ENCODE peak calls at places on chromosomes 5 and 9, in six cellular contexts. H is HL-60, A is testis, X is heart right ventricle, Z is stomach, T is dorsolateral prefrontal cortex. V is an unnamed sample. For H3K27me3, the result is how much of the 10 kb centered on the place peaks cover.

GRCh38 chr5:87541033-87541432 is 128.3 kb upstream of the CCNH start:
- DNase-seq in X (peak), Z (no peak), A (peak), T (peak), H (no peak), V (peak)

GRCh38 chr9:70135176-70135575 is 91.5 kb downstream of the MAMDC2 start:
- DNase-seq in A (no peak), H (no peak), T (no peak), Z (no peak), X (no peak), V (no peak)

GRCh38 chr9:123389698-123390097 is 33.7 kb downstream of the CRB2 start:
- DNase-seq in Z (no peak), X (no peak), H (no peak), T (no peak), A (no peak), V (no peak)

GRCh38 chr5:139458580-139459407 is 3.7 kb downstream of the ECSCR start:
- DNase-seq in A (no peak), X (no peak), T (no peak), H (no peak), Z (peak), V (no peak)

GRCh38 chr9:78280982-78281668 is 15.8 kb upstream of the PSAT1 start:
- DNase-seq in A (peak), H (no peak), Z (peak), X (peak), T (no peak), V (no peak)

GRCh38 chr5:175617447-175617846 is 40.4 kb upstream of the HRH2 start:
- DNase-seq in Z (no peak), X (no peak), T (no peak), A (no peak), H (no peak), V (peak)

GRCh38 chr9:138021251-138022056 is 143.9 kb downstream of the CACNA1B start:
- DNase-seq in A (no peak), X (no peak), H (no peak), Z (peak), T (no peak), V (no peak)

GRCh38 chr9:77598510-77598909 is 49.6 kb downstream of the GNA14 start:
- DNase-seq in H (no peak), Z (no peak), A (no peak), T (no peak), X (peak), V (no peak)

GRCh38 chr5:141825836-141826560 is 52.2 kb downstream of the PCDH1 start:
- DNase-seq in T (no peak), Z (no peak), A (no peak), H (no peak), X (no peak), V (peak)

GRCh38 chr5:55294935-55295334 is 12.6 kb downstream of the DHX29 start:
- DNase-seq in Z (no peak), X (no peak), H (no peak), A (no peak), T (no peak), V (no peak)

GRCh38 chr5:12777342-12777741 is 873.1 kb upstream of the CTNND2 start:
- DNase-seq in A (no peak), X (no peak), H (no peak), Z (no peak), T (no peak), V (no peak)

DNA sequence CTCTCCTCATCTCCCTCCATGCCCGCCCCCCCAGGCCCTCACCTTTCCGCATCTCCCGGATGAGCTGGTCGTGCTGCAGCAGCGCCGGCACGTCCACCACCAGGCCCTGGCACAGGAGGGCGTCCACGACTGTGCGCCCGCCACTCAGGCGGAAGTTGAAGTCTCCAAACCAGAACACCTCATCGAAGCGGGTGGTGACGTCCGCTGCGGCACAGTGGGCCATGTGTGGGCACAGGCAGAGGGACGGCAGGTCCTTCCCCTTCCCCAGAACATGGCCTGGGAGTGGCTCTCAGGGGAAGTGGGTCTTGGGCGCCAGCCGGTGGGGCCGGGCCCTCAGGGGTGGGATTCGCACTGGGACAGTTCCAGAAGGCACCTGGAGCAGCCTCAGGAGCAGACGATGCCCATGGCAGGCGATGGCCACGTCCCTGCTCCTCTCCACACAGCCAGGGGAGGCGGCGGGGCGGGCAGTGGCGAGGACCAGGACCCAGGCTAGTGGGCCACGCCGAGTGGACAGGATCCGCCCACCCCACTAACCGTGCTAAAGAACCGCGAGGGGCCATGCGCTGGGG is 7.8 kb downstream of the INPP5E start:
- DNase-seq in Z (no peak), X (no peak), A (no peak), T (no peak), H (no peak), V (no peak)
- H3K4me3 ChIP-seq in Z (no peak), X (no peak), A (no peak), T (no peak), H (no peak), V (no peak)

GRCh38 chr5:176742246-176743105 is 67.9 kb upstream of the UNC5A start:
- DNase-seq in H (no peak), Z (no peak), T (no peak), A (no peak), X (no peak), V (no peak)

GRCh38 chr5:176744584-176744965 is 65.8 kb upstream of the UNC5A start:
- DNase-seq in X (no peak), H (no peak), Z (no peak), T (no peak), A (no peak), V (no peak)

GRCh38 chr5:176741566-176742211 is 68.7 kb upstream of the UNC5A start:
- DNase-seq in T (no peak), Z (peak), X (no peak), A (no peak), H (no peak), V (no peak)

GRCh38 chr5:176743828-176744583 is 66.4 kb upstream of the UNC5A start:
- DNase-seq in X (no peak), Z (no peak), H (no peak), T (no peak), A (no peak), V (no peak)

DNA sequence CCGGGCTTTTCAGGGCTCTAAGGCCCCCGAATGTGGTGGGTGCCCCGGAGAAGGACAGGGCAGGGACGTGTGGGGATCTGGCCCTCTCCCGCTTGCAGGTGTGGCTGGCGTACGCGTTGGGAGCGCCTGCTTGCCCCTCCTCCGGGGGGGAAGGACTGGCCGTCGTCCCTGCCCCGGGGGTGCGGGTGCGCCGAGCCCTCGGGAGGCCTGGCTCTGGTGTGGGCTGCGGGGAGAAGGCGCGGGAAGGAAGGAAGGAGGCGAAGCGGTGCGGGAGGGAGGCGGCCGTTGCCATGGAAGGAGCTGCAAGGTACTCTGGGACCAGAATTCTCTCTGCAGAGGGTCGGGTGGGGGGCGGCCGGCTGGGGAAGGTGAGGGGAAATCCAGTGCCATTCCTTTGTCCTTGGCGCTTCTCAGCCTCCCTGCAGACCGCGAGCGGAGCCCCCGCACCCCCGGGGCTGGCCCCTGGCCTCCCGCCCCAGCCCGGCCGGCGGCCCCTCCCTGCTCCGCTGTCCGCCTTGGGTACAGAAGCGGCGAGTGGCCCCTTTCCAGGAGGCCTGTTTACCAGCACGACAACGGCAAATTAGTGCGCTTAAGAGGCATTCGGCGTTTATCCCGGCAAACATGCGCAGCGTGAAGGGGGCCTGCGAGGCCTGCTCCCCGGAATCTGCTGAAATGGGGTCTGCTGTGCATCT is 67.1 kb upstream of the UNC5A start:
- DNase-seq in X (no peak), H (no peak), A (no peak), T (no peak), Z (no peak), V (peak)
- H3K27me3 ChIP-seq in X (half or more), H (under half), A (under half), T (under half), Z (half or more), V (under half)

DNA sequence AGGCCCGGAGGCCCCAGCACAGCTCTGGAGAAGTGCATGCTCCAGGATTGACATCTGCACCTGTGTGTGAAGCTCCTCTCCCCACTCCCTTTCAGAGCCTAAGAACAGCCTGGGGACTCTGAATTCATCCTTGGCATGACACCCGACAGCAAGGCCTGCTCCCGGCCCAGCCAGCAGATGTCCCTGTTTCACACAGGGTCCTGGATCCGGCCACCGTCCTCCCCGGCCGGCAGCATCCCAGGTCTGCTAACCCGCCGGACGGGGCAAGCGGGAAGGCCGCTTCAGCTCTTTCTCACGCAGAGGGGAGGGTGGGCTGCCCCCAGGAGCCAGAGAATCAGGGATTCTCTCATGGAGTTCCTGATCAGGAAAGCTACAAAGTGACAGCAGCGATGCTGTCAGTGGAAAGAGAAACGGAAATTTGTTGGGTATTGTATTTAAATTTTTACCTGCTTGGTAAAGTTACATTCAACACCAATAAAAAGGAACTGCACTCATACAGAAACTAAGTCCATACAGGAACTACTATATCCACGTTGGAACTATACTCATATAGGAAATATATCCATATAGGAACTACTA is 325.3 kb upstream of the IRX4 start:
- DNase-seq in X (no peak), T (no peak), A (peak), H (no peak), Z (no peak), V (peak)
- TF ChIP-seq CTCF in X (peak), T (no peak), A (peak), H (no peak), Z (no peak), V (peak)

GRCh38 chr9:133870598-133871595 is 121.2 kb downstream of the VAV2 start:
- DNase-seq in A (no peak), T (no peak), H (no peak), Z (no peak), X (no peak), V (no peak)
- H3K4me3 ChIP-seq in A (no peak), T (no peak), H (no peak), Z (no peak), X (no peak), V (no peak)

GRCh38 chr5:168803541-168803940 is 224.4 kb upstream of the PANK3 start:
- DNase-seq in T (no peak), Z (no peak), X (no peak), A (no peak), H (no peak), V (no peak)
- H3K27me3 ChIP-seq in T (under half), Z (under half), X (under half), A (under half), H (under half), V (half or more)

V was measured in WERI-Rb-1.